ENCODE peak calls at places on chromosomes 3 and 15, in six cellular contexts. One of them, this sample, is unnamed.

GRCh38 chr3:21914451-21914850 is 163.4 kb upstream of the ZNF385D start:
- DNase-seq in WERI-Rb-1: no peak
- DNase-seq in IMR-90: peak
- DNase-seq in MCF 10A: peak
- DNase-seq in GM12865: no peak
- DNase-seq in AG04450: no peak
- DNase-seq in this sample: no peak

GRCh38 chr3:39330824-39331223 is 1.3 kb downstream of the CCR8 start:
- DNase-seq in WERI-Rb-1: no peak
- DNase-seq in IMR-90: no peak
- DNase-seq in MCF 10A: no peak
- DNase-seq in GM12865: no peak
- DNase-seq in AG04450: no peak
- DNase-seq in this sample: no peak

GRCh38 chr3:27792869-27793268 is 70.7 kb upstream of the EOMES start:
- DNase-seq in WERI-Rb-1: no peak
- DNase-seq in IMR-90: no peak
- DNase-seq in MCF 10A: no peak
- DNase-seq in GM12865: no peak
- DNase-seq in AG04450: no peak
- DNase-seq in this sample: no peak

GRCh38 chr3:11716576-11717250 is 73.0 kb upstream of the VGLL4 start:
- DNase-seq in WERI-Rb-1: no peak
- DNase-seq in IMR-90: no peak
- DNase-seq in MCF 10A: peak
- DNase-seq in GM12865: no peak
- DNase-seq in AG04450: no peak
- DNase-seq in this sample: no peak

GRCh38 chr3:120636790-120637401 is 40.8 kb downstream of the NDUFB4 start:
- DNase-seq in WERI-Rb-1: no peak
- DNase-seq in IMR-90: no peak
- DNase-seq in MCF 10A: no peak
- DNase-seq in GM12865: no peak
- DNase-seq in AG04450: no peak
- DNase-seq in this sample: no peak

GRCh38 chr3:72891053-72891855 is 3.4 kb downstream of the GXYLT2 start:
- DNase-seq in WERI-Rb-1: peak
- DNase-seq in IMR-90: peak
- DNase-seq in MCF 10A: peak
- DNase-seq in GM12865: no peak
- DNase-seq in AG04450: peak
- DNase-seq in this sample: no peak

GRCh38 chr3:113773381-113773780 is 26.5 kb downstream of the ATP6V1A start:
- DNase-seq in WERI-Rb-1: no peak
- DNase-seq in IMR-90: peak
- DNase-seq in MCF 10A: no peak
- DNase-seq in GM12865: no peak
- DNase-seq in AG04450: peak
- DNase-seq in this sample: no peak

GRCh38 chr15:87394676-87395075 is 861.9 kb downstream of the NTRK3 start:
- DNase-seq in WERI-Rb-1: no peak
- DNase-seq in IMR-90: no peak
- DNase-seq in MCF 10A: no peak
- DNase-seq in GM12865: no peak
- DNase-seq in AG04450: no peak
- DNase-seq in this sample: no peak

GRCh38 chr3:154776549-154777230 is 303.4 kb upstream of the MME start:
- DNase-seq in WERI-Rb-1: peak
- DNase-seq in IMR-90: no peak
- DNase-seq in MCF 10A: no peak
- DNase-seq in GM12865: no peak
- DNase-seq in AG04450: no peak
- DNase-seq in this sample: no peak

GRCh38 chr3:10189557-10190374 is 25.0 kb downstream of the IRAK2 start:
- DNase-seq in WERI-Rb-1: no peak
- DNase-seq in IMR-90: peak
- DNase-seq in MCF 10A: peak
- DNase-seq in GM12865: peak
- DNase-seq in AG04450: no peak
- DNase-seq in this sample: no peak

GRCh38 chr3:149376728-149377407 is 581 bp downstream of the TM4SF1 start:
- DNase-seq in WERI-Rb-1: no peak
- DNase-seq in IMR-90: peak
- DNase-seq in MCF 10A: peak
- DNase-seq in GM12865: no peak
- DNase-seq in AG04450: no peak
- DNase-seq in this sample: no peak

GRCh38 chr3:183536238-183536880 is 19.1 kb downstream of the KLHL6 start:
- DNase-seq in WERI-Rb-1: no peak
- DNase-seq in IMR-90: no peak
- DNase-seq in MCF 10A: no peak
- DNase-seq in GM12865: peak
- DNase-seq in AG04450: no peak
- DNase-seq in this sample: peak

GRCh38 chr3:106877632-106878031 is 499.6 kb upstream of the CCDC54 start:
- DNase-seq in WERI-Rb-1: no peak
- DNase-seq in IMR-90: no peak
- DNase-seq in MCF 10A: no peak
- DNase-seq in GM12865: peak
- DNase-seq in AG04450: no peak
- DNase-seq in this sample: no peak

GRCh38 chr3:163476179-163476578 is 1602.1 kb downstream of the SI start:
- DNase-seq in WERI-Rb-1: no peak
- DNase-seq in IMR-90: no peak
- DNase-seq in MCF 10A: peak
- DNase-seq in GM12865: no peak
- DNase-seq in AG04450: no peak
- DNase-seq in this sample: no peak

GRCh38 chr15:65421360-65422215 is 1.2 kb downstream of the IGDCC4 start:
- DNase-seq in WERI-Rb-1: peak
- DNase-seq in IMR-90: peak
- DNase-seq in MCF 10A: no peak
- DNase-seq in GM12865: peak
- DNase-seq in AG04450: peak
- DNase-seq in this sample: peak

GRCh38 chr3:102206506-102207145 is 228.2 kb upstream of the ZPLD1 start:
- DNase-seq in WERI-Rb-1: no peak
- DNase-seq in IMR-90: peak
- DNase-seq in MCF 10A: peak
- DNase-seq in GM12865: no peak
- DNase-seq in AG04450: peak
- DNase-seq in this sample: no peak

GRCh38 chr15:43776718-43777292 is at the start of gene ELL3:
- DNase-seq in WERI-Rb-1: no peak
- DNase-seq in IMR-90: peak
- DNase-seq in MCF 10A: peak
- DNase-seq in GM12865: peak
- DNase-seq in AG04450: no peak
- DNase-seq in this sample: peak

GRCh38 chr3:50246517-50246954 is 10.5 kb downstream of the GNAI2 start:
- DNase-seq in WERI-Rb-1: no peak
- DNase-seq in IMR-90: peak
- DNase-seq in MCF 10A: peak
- DNase-seq in GM12865: peak
- DNase-seq in AG04450: no peak
- DNase-seq in this sample: no peak

GRCh38 chr3:189269356-189269755 is 97.6 kb downstream of the TPRG1 start:
- DNase-seq in WERI-Rb-1: no peak
- DNase-seq in IMR-90: no peak
- DNase-seq in MCF 10A: peak
- DNase-seq in GM12865: no peak
- DNase-seq in AG04450: no peak
- DNase-seq in this sample: no peak

GRCh38 chr3:189273736-189274135 is 102.0 kb downstream of the TPRG1 start:
- DNase-seq in WERI-Rb-1: no peak
- DNase-seq in IMR-90: no peak
- DNase-seq in MCF 10A: peak
- DNase-seq in GM12865: no peak
- DNase-seq in AG04450: no peak
- DNase-seq in this sample: no peak

GRCh38 chr3:189272500-189273119 is 100.8 kb downstream of the TPRG1 start:
- DNase-seq in WERI-Rb-1: no peak
- DNase-seq in IMR-90: no peak
- DNase-seq in MCF 10A: peak
- DNase-seq in GM12865: peak
- DNase-seq in AG04450: no peak
- DNase-seq in this sample: no peak

GRCh38 chr3:189267981-189268613 is 96.3 kb downstream of the TPRG1 start:
- DNase-seq in WERI-Rb-1: no peak
- DNase-seq in IMR-90: no peak
- DNase-seq in MCF 10A: peak
- DNase-seq in GM12865: no peak
- DNase-seq in AG04450: no peak
- DNase-seq in this sample: no peak

DNA sequence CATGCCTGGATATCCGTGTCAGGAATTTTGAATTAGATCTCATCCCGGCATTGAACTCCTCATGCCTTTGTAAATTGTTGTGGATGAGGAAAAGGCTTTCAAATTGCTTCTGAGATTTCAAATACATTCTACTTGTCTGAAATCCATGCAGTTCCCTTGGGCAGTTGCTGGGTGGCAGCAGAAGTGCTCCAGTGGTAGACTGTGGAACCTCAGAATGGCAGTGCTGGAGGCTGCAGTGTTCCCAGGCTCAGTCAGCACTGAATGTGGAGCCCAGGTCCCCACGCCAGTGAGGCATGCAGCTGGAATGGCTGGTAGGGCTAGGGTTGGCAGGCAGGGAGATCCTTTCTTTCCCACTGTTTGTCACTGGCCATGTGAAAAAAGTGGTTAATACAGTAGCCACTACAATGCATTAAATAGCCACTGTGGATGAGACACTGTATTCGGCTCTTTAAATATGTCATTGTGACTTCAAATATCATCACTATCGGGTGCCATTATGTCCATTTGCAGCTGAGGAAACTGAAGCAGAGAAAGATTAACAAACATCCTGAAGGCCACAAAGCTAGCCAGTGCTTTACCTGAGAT is 98.6 kb downstream of the TPRG1 start:
- DNase-seq in WERI-Rb-1: peak
- DNase-seq in IMR-90: peak
- DNase-seq in MCF 10A: peak
- DNase-seq in GM12865: peak
- DNase-seq in AG04450: peak
- DNase-seq in this sample: no peak
- TF ChIP-seq CTCF in WERI-Rb-1: peak
- TF ChIP-seq CTCF in IMR-90: peak
- TF ChIP-seq CTCF in MCF 10A: peak
- TF ChIP-seq CTCF in GM12865: peak
- TF ChIP-seq CTCF in AG04450: peak
- TF ChIP-seq CTCF in this sample: peak

GRCh38 chr3:71521940-71522876 is 61.3 kb downstream of the FOXP1 start:
- DNase-seq in WERI-Rb-1: no peak
- DNase-seq in IMR-90: no peak
- DNase-seq in MCF 10A: no peak
- DNase-seq in GM12865: no peak
- DNase-seq in AG04450: no peak
- DNase-seq in this sample: no peak
- TF ChIP-seq CTCF in WERI-Rb-1: no peak
- TF ChIP-seq CTCF in IMR-90: no peak
- TF ChIP-seq CTCF in MCF 10A: no peak
- TF ChIP-seq CTCF in GM12865: no peak
- TF ChIP-seq CTCF in AG04450: no peak
- TF ChIP-seq CTCF in this sample: no peak

DNA sequence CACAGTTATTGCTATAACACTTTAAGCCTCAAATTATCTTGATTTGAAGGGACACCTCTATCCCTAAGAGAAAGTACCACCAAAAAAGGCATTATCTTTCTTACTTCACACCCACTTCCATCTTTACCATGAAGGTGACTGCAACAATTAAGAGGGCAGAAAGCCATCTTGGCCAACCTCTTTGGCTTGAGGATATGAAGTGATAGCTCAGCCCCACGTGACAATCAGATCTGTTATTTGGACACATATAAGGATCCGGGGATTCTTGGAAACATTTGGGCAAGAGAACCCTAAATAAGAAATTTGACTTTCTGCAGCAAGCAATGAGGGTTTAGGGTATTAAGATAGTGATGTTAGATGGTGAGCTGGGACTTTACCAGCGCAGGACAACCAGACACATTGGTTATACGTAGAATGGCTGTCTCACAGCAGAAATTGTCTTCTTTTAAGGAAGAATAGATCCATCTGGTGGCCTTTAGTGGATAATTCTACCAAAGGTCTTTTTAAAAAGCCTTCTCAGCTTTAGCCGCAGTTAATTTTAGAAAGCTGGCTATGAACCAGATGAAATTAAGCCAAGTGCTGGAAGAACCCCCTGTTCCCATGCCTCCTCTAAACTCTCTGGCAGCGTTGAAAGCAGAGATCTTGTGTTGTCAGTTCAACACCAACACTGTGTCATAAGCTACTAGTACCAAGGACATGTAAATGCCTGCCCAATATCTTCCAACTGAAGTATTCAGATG is 12.3 kb downstream of the HCLS1 start:
- DNase-seq in WERI-Rb-1: no peak
- DNase-seq in IMR-90: no peak
- DNase-seq in MCF 10A: peak
- DNase-seq in GM12865: no peak
- DNase-seq in AG04450: no peak
- DNase-seq in this sample: no peak
- TF ChIP-seq CTCF in WERI-Rb-1: no peak
- TF ChIP-seq CTCF in IMR-90: no peak
- TF ChIP-seq CTCF in MCF 10A: no peak
- TF ChIP-seq CTCF in GM12865: no peak
- TF ChIP-seq CTCF in AG04450: no peak
- TF ChIP-seq CTCF in this sample: no peak

GRCh38 chr3:125602752-125603649 is 7.7 kb upstream of the OSBPL11 start:
- DNase-seq in WERI-Rb-1: no peak
- DNase-seq in IMR-90: peak
- DNase-seq in MCF 10A: peak
- DNase-seq in GM12865: no peak
- DNase-seq in AG04450: no peak
- DNase-seq in this sample: no peak
- TF ChIP-seq CTCF in WERI-Rb-1: no peak
- TF ChIP-seq CTCF in IMR-90: no peak
- TF ChIP-seq CTCF in MCF 10A: no peak
- TF ChIP-seq CTCF in GM12865: no peak
- TF ChIP-seq CTCF in AG04450: no peak
- TF ChIP-seq CTCF in this sample: no peak

This sample was measured in GM06990.